ENCODE peak calls at places on chromosomes 2 and 18, in ten cellular contexts. X is dorsolateral prefrontal cortex; Q is RWPE1; P is OCI-LY7; Z is WERI-Rb-1; J is nephron progenitor cell; W is left ventricle myocardium inferior; C is HFFc6; Y is CD4-positive, alpha-beta T cell; E is GM13977. G is an unnamed sample.

GRCh38 chr2:64685430-64685829 is 31.7 kb upstream of the SERTAD2 start:
- DNase-seq in Y (no peak), Z (no peak), W (no peak), P (no peak), E (no peak), C (no peak), X (no peak), J (no peak), Q (no peak), G (peak)

GRCh38 chr18:7147399-7147798 is 29.8 kb upstream of the LAMA1 start:
- DNase-seq in Q (no peak), W (no peak), Z (peak), P (no peak), X (no peak), Y (no peak), C (no peak), E (no peak), J (no peak), G (no peak)

GRCh38 chr2:19119326-19120001 is 239.0 kb downstream of the OSR1 start:
- DNase-seq in Q (no peak), C (no peak), X (no peak), E (no peak), Y (no peak), Z (no peak), P (no peak), J (no peak), W (no peak), G (no peak)

GRCh38 chr2:215825709-215826108 is 187.6 kb downstream of the MREG start:
- DNase-seq in E (no peak), X (no peak), Y (no peak), W (no peak), C (no peak), P (no peak), J (no peak), Z (no peak), Q (no peak), G (no peak)

GRCh38 chr2:40041983-40042382 is 262.9 kb upstream of the THUMPD2 start:
- DNase-seq in Q (no peak), P (no peak), Y (no peak), Z (no peak), J (no peak), X (no peak), W (no peak), E (no peak), C (peak), G (peak)

GRCh38 chr2:170165129-170165528 is 12.8 kb upstream of the MYO3B start:
- DNase-seq in W (no peak), Q (no peak), X (no peak), P (no peak), Z (no peak), J (no peak), E (no peak), C (no peak), Y (no peak), G (no peak)

GRCh38 chr2:231475965-231476364 is 11.7 kb upstream of the NCL start:
- DNase-seq in Y (no peak), C (no peak), X (no peak), J (no peak), E (no peak), Z (no peak), Q (no peak), P (no peak), W (no peak), G (no peak)

GRCh38 chr2:88442061-88442460 is 10.4 kb downstream of the FOXI3 start:
- DNase-seq in P (no peak), W (no peak), Z (no peak), E (no peak), J (no peak), Q (no peak), C (no peak), Y (no peak), X (no peak), G (no peak)

GRCh38 chr2:202933139-202933510 is 21.1 kb downstream of the CARF start:
- DNase-seq in Y (no peak), Z (no peak), W (no peak), P (no peak), E (no peak), C (peak), X (no peak), J (no peak), Q (no peak), G (no peak)

GRCh38 chr2:95051636-95052035 is 26.1 kb downstream of the MAL start:
- DNase-seq in X (no peak), W (no peak), C (no peak), Z (no peak), J (no peak), Q (no peak), P (no peak), E (no peak), Y (no peak), G (no peak)

GRCh38 chr2:147547425-147547824 is 297.4 kb upstream of the ACVR2A start:
- DNase-seq in C (no peak), X (no peak), W (no peak), P (no peak), Y (no peak), J (no peak), Q (no peak), E (no peak), Z (no peak), G (no peak)

GRCh38 chr2:44708646-44709000 is 232.9 kb upstream of the SIX3 start:
- DNase-seq in Y (no peak), W (no peak), Q (peak), P (no peak), C (no peak), J (no peak), X (no peak), Z (no peak), E (no peak), G (no peak)

GRCh38 chr2:122414911-122415310 is 659.5 kb downstream of the TSN start:
- DNase-seq in J (no peak), Z (no peak), C (no peak), P (no peak), X (no peak), E (no peak), Y (no peak), Q (peak), W (no peak), G (peak)

GRCh38 chr18:65359479-65359878 is 391.3 kb upstream of the CDH7 start:
- DNase-seq in C (no peak), P (no peak), E (no peak), Y (no peak), X (no peak), J (no peak), Z (no peak), W (no peak), Q (no peak), G (no peak)

GRCh38 chr2:39530423-39530866 is 93.4 kb upstream of the MAP4K3 start:
- DNase-seq in C (peak), Z (no peak), P (peak), Q (no peak), Y (no peak), E (no peak), J (no peak), W (no peak), X (no peak), G (peak)

GRCh38 chr2:204072443-204073324 is 136.1 kb downstream of the ICOS start:
- DNase-seq in W (no peak), Z (peak), X (no peak), P (peak), Q (no peak), C (no peak), J (peak), Y (peak), E (peak), G (peak)

GRCh38 chr2:10971855-10972348 is 60.2 kb downstream of the KCNF1 start:
- DNase-seq in C (no peak), E (no peak), Q (no peak), Y (no peak), W (no peak), P (no peak), Z (no peak), X (no peak), J (peak), G (no peak)

GRCh38 chr2:86274265-86274917 is 63.0 kb downstream of the REEP1 start:
- DNase-seq in E (peak), P (no peak), Q (peak), Z (no peak), J (no peak), Y (no peak), X (no peak), W (no peak), C (peak), G (peak)

GRCh38 chr2:158616480-158616879 is 159.7 kb downstream of the PKP4 start:
- DNase-seq in J (no peak), X (no peak), W (no peak), E (no peak), Q (no peak), P (no peak), Z (no peak), Y (no peak), C (no peak), G (no peak)

GRCh38 chr18:5295981-5296705 is 617 bp upstream of the ZBTB14 start:
- DNase-seq in Q (peak), E (peak), W (peak), X (peak), J (peak), C (peak), Z (peak), P (peak), Y (peak), G (peak)

GRCh38 chr2:28137221-28137620 is 246.7 kb downstream of the BABAM2 start:
- DNase-seq in W (no peak), C (peak), X (no peak), E (no peak), Q (no peak), J (no peak), Y (no peak), Z (no peak), P (no peak), G (peak)

GRCh38 chr2:121400206-121400605 is 115.2 kb upstream of the TFCP2L1 start:
- DNase-seq in C (peak), Z (no peak), Y (no peak), X (no peak), P (no peak), Q (no peak), E (no peak), J (no peak), W (no peak), G (no peak)

GRCh38 chr2:150224321-150224720 is 263.1 kb downstream of the RND3 start:
- DNase-seq in X (no peak), J (no peak), Z (no peak), Y (no peak), C (no peak), E (no peak), P (no peak), W (no peak), Q (no peak), G (no peak)

GRCh38 chr18:12420831-12421421 is 13.2 kb downstream of the PRELID3A start:
- DNase-seq in X (peak), W (no peak), P (peak), Z (peak), C (no peak), E (peak), Y (no peak), J (peak), Q (no peak), G (no peak)

GRCh38 chr18:12422936-12423335 is 15.2 kb downstream of the PRELID3A start:
- DNase-seq in C (no peak), Z (peak), W (no peak), P (peak), Y (no peak), X (no peak), E (no peak), J (no peak), Q (no peak), G (no peak)

GRCh38 chr18:12423393-12423792 is 15.7 kb downstream of the PRELID3A start:
- DNase-seq in E (no peak), P (no peak), C (no peak), W (no peak), Y (no peak), Z (no peak), J (no peak), Q (no peak), X (no peak), G (no peak)

GRCh38 chr18:12423820-12424219 is 16.1 kb downstream of the PRELID3A start:
- DNase-seq in Q (no peak), W (no peak), X (no peak), E (no peak), Y (no peak), J (no peak), P (no peak), Z (no peak), C (no peak), G (no peak)

DNA sequence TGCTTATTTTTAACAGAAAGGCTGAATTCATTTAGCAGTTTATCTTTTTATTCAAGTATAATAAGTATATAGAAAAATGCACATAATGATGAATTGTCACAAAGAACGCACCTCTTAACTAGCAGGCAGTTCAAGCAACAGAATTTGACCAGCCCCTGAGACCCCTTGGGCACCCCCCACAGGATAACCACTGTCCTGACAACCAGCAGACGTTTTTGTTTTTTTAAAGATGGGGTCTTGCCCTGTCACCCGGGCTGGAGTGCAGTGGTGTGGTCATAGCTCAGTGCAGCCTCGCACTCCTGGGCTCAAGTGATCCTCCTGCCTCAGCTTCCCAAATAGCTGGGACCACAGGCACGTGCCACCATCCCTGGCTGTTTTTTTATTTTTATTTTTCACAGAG is 14.0 kb downstream of the PRELID3A start:
- DNase-seq in X (no peak), J (no peak), Y (no peak), C (no peak), W (no peak), P (peak), Z (no peak), E (no peak), Q (no peak), G (no peak)
- TF ChIP-seq CTCF in X (no peak), J (no peak), Y (no peak), C (no peak), W (no peak), P (peak), Z (peak), E (no peak), Q (no peak), G (no peak)

GRCh38 chr2:191152841-191153240 is 2.0 kb upstream of the STAT4 start:
- DNase-seq in E (peak), Y (no peak), X (no peak), P (no peak), Z (no peak), W (no peak), C (no peak), Q (no peak), J (no peak), G (no peak)

GRCh38 chr2:191158751-191159150 is 8.0 kb upstream of the STAT4 start:
- DNase-seq in Z (no peak), X (no peak), Q (no peak), Y (no peak), E (no peak), W (no peak), J (no peak), C (no peak), P (no peak), G (no peak)

GRCh38 chr2:191151315-191151698 is 513 bp upstream of the STAT4 start:
- DNase-seq in Z (no peak), Y (no peak), W (no peak), X (no peak), C (no peak), Q (no peak), J (no peak), E (no peak), P (no peak), G (no peak)

GRCh38 chr2:191158179-191158578 is 7.4 kb upstream of the STAT4 start:
- DNase-seq in Q (no peak), Z (no peak), X (no peak), J (no peak), P (no peak), W (no peak), Y (no peak), C (no peak), E (no peak), G (no peak)

GRCh38 chr2:191155608-191156071 is 4.8 kb upstream of the STAT4 start:
- DNase-seq in Q (peak), Y (no peak), J (no peak), X (no peak), C (peak), P (peak), E (peak), Z (peak), W (no peak), G (peak)
- TF ChIP-seq CTCF in Q (peak), Y (peak), J (peak), X (peak), C (peak), P (peak), E (peak), Z (peak), W (peak), G (peak)

DNA sequence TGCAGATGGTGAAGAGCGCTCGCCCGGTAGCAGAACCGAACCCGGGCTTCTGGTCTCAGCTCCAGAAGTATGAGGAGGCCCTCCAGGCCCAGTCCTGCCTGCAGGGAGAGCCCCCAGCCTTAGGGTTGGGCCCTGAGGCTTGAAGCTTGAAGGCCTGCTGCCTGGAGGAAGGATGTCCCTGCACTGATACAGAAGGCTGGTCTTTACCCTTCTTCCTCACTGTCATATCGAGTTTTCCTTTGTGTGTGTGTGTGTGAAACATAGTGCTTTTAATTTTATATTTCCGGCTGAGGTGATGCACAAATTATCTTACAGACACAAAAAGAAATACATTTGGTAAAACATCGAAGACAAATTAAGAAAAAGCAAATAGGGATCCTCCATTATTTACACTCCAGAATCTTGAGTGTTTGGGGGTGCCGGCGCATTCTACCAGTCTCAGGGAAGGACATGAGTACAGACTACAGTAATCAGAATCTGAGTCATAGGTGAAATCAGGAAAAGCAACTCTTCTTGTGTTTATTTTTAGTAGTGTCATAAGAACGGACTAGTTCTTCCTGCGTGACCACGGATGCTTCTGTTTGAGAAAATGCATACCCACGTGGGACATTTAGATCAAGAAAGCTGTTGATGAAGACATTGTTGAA is 1.3 kb downstream of the DUSP28 start:
- DNase-seq in Z (no peak), P (peak), X (no peak), E (no peak), W (no peak), Y (no peak), Q (no peak), J (no peak), C (peak), G (peak)
- TF ChIP-seq CTCF in Z (no peak), P (peak), X (no peak), E (no peak), W (no peak), Y (peak), Q (no peak), J (no peak), C (no peak), G (no peak)

DNA sequence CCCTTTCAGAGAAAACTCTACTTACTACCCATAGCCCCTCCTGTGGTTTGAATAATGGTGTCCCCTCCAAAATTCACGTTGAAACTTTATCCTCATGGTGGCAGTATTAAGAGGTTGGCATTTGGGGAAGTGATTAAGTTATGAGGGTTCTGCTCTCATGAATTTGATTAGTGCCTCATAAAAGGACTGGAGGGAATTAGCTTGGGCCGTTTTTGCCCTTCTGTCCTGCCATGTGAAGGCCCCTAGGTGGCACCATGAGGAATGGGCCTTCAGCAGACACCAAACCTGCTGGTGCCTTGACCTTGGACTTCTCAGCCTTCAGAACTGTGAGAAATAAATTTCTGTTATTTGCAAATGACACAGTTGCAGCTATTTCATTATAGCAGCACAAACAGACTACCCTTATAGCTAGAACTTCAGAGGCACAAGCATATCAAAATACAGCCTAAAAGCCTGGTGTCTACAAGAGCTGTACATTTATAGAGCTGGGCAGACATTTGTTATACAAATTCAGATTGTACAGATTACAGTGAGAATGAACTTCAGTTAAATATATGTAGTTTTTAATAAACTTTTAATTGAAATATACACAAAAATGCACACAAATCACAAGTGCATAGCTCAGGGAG is 2.6 kb upstream of the PTPN2 start:
- DNase-seq in J (no peak), Z (peak), E (no peak), Q (no peak), C (no peak), Y (no peak), X (no peak), P (peak), W (no peak), G (peak)
- TF ChIP-seq CTCF in J (peak), Z (peak), E (peak), Q (peak), C (peak), Y (no peak), X (no peak), P (peak), W (peak), G (peak)

GRCh38 chr2:159774370-159774990 is 23.5 kb downstream of the CD302 start:
- DNase-seq in E (no peak), J (no peak), P (no peak), X (no peak), Y (no peak), Q (no peak), Z (peak), W (no peak), C (no peak), G (no peak)

GRCh38 chr2:159776321-159776720 is 21.7 kb downstream of the CD302 start:
- DNase-seq in E (no peak), P (no peak), Q (no peak), J (no peak), Y (no peak), Z (no peak), W (no peak), C (no peak), X (no peak), G (no peak)

GRCh38 chr2:159773876-159774275 is 24.1 kb downstream of the CD302 start:
- DNase-seq in P (no peak), C (no peak), J (no peak), Z (no peak), E (no peak), X (no peak), W (no peak), Y (no peak), Q (no peak), G (no peak)

GRCh38 chr2:159773426-159773825 is 24.6 kb downstream of the CD302 start:
- DNase-seq in P (no peak), W (no peak), Q (no peak), Y (no peak), E (no peak), C (no peak), J (no peak), X (no peak), Z (no peak), G (no peak)

GRCh38 chr2:159775006-159775405 is 23.0 kb downstream of the CD302 start:
- DNase-seq in J (no peak), Y (no peak), W (no peak), P (no peak), Z (no peak), Q (no peak), E (no peak), C (no peak), X (no peak), G (no peak)
- TF ChIP-seq CTCF in J (no peak), Y (no peak), W (no peak), P (no peak), Z (no peak), Q (no peak), E (no peak), C (peak), X (no peak), G (no peak)

GRCh38 chr2:43127208-43127940 is 99.0 kb downstream of the ZFP36L2 start:
- DNase-seq in Q (no peak), W (peak), Y (peak), Z (peak), C (no peak), P (peak), J (peak), X (no peak), E (peak), G (no peak)
- TF ChIP-seq CTCF in Q (peak), W (peak), Y (peak), Z (peak), C (peak), P (peak), J (peak), X (no peak), E (peak), G (peak)